ENCODE peak calls at places on chromosome 5, in eight cellular contexts. B, N, Y, R, M, X, P and C are unnamed samples.

GRCh38 chr5:172509405-172509781 is 55.1 kb upstream of the SH3PXD2B start:
- DNase-seq in B (no peak), N (no peak), Y (peak; percentile 23), R (peak; percentile 36), M (no peak), X (peak; percentile 6), P (no peak), C (no peak)

GRCh38 chr5:124274949-124275348 is 471.5 kb downstream of the ZNF608 start:
- DNase-seq in B (no peak), N (no peak), Y (no peak), R (no peak), M (no peak), X (no peak), P (no peak), C (no peak)

GRCh38 chr5:83354958-83355357 is 116.6 kb upstream of the VCAN start:
- DNase-seq in B (no peak), N (no peak), Y (peak; percentile 81), R (no peak), M (no peak), X (no peak), P (no peak), C (no peak)

GRCh38 chr5:125746936-125747335 is 676.3 kb upstream of the GRAMD2B start:
- DNase-seq in B (no peak), N (no peak), Y (no peak), R (no peak), M (no peak), X (no peak), P (no peak), C (no peak)

GRCh38 chr5:142322747-142323479 is 1.9 kb downstream of the SPRY4 start:
- DNase-seq in B (no peak), N (peak; percentile 76), Y (no peak), R (peak; percentile 44), M (no peak), X (no peak), P (no peak), C (no peak)

GRCh38 chr5:97046270-97046982 is 96.0 kb downstream of the LIX1 start:
- DNase-seq in B (no peak), N (no peak), Y (no peak), R (no peak), M (no peak), X (no peak), P (no peak), C (no peak)

GRCh38 chr5:56377573-56377972 is 144.4 kb upstream of the ANKRD55 start:
- DNase-seq in B (no peak), N (no peak), Y (no peak), R (no peak), M (no peak), X (no peak), P (no peak), C (no peak)

GRCh38 chr5:172768573-172769323 is 2.2 kb downstream of the DUSP1 start:
- DNase-seq in B (no peak), N (no peak), Y (no peak), R (no peak), M (no peak), X (no peak), P (no peak), C (peak; percentile 60)

GRCh38 chr5:119274024-119274766 is 81.6 kb upstream of the TNFAIP8 start:
- DNase-seq in B (no peak), N (peak; percentile 59), Y (peak; percentile 33), R (no peak), M (no peak), X (no peak), P (no peak), C (no peak)

GRCh38 chr5:13831236-13831810 is 113.2 kb downstream of the DNAH5 start:
- DNase-seq in B (no peak), N (no peak), Y (no peak), R (no peak), M (no peak), X (no peak), P (no peak), C (no peak)

GRCh38 chr5:91378683-91379601 is 4.2 kb downstream of the ARRDC3 start:
- DNase-seq in B (no peak), N (no peak), Y (no peak), R (no peak), M (no peak), X (no peak), P (no peak), C (no peak)

GRCh38 chr5:38373733-38374132 is 115.4 kb downstream of the EGFLAM start:
- DNase-seq in B (no peak), N (no peak), Y (no peak), R (no peak), M (no peak), X (no peak), P (no peak), C (no peak)

GRCh38 chr5:123350744-123351143 is 72.5 kb downstream of the CEP120 start:
- DNase-seq in B (no peak), N (no peak), Y (no peak), R (no peak), M (no peak), X (no peak), P (no peak), C (no peak)

GRCh38 chr5:16886366-16886736 is 49.7 kb downstream of the MYO10 start:
- DNase-seq in B (no peak), N (no peak), Y (no peak), R (no peak), M (no peak), X (no peak), P (no peak), C (no peak)

GRCh38 chr5:10663531-10664183 is 97.4 kb downstream of the DAP start:
- DNase-seq in B (no peak), N (no peak), Y (no peak), R (no peak), M (no peak), X (no peak), P (no peak), C (no peak)

GRCh38 chr5:172505840-172506638 is 51.7 kb upstream of the SH3PXD2B start:
- DNase-seq in B (no peak), N (no peak), Y (peak; percentile 13), R (no peak), M (no peak), X (peak; percentile 10), P (no peak), C (no peak)

GRCh38 chr5:114101153-114101552 is 260.7 kb upstream of the KCNN2 start:
- DNase-seq in B (no peak), N (no peak), Y (no peak), R (no peak), M (peak; percentile 70), X (no peak), P (no peak), C (peak; percentile 1)

GRCh38 chr5:76660360-76660759 is 37.2 kb upstream of the F2RL2 start:
- DNase-seq in B (no peak), N (no peak), Y (no peak), R (no peak), M (no peak), X (no peak), P (no peak), C (no peak)

GRCh38 chr5:135578685-135579341 is at the start of gene CXCL14:
- DNase-seq in B (peak; percentile 55), N (peak; percentile 92), Y (peak; percentile 83), R (no peak), M (peak; percentile 45), X (no peak), P (no peak), C (no peak)

GRCh38 chr5:120690621-120691407 is 226.7 kb downstream of the PRR16 start:
- DNase-seq in B (no peak), N (no peak), Y (no peak), R (no peak), M (no peak), X (no peak), P (no peak), C (no peak)

GRCh38 chr5:90747175-90747574 is 188.6 kb downstream of the ADGRV1 start:
- DNase-seq in B (no peak), N (no peak), Y (no peak), R (no peak), M (no peak), X (no peak), P (no peak), C (no peak)

GRCh38 chr5:181255836-181256578 is 4.9 kb downstream of the TRIM52 start:
- DNase-seq in B (no peak), N (no peak), Y (no peak), R (no peak), M (no peak), X (no peak), P (no peak), C (no peak)
- H3K27ac ChIP-seq in B (no peak overlapping the region), N (no peak overlapping the region), Y (no peak overlapping the region), R (no peak overlapping the region), M (no peak overlapping the region), X (no peak overlapping the region), P (no peak overlapping the region), C (no peak overlapping the region)

GRCh38 chr5:1107167-1108007 is 4.5 kb downstream of the SLC12A7 start:
- DNase-seq in B (no peak), N (no peak), Y (peak; percentile 55), R (no peak), M (no peak), X (no peak), P (no peak), C (no peak)

GRCh38 chr5:1108865-1109174 is 3.0 kb downstream of the SLC12A7 start:
- DNase-seq in B (no peak), N (no peak), Y (no peak), R (no peak), M (no peak), X (no peak), P (no peak), C (no peak)

GRCh38 chr5:1106385-1107166 is 5.3 kb downstream of the SLC12A7 start:
- DNase-seq in B (no peak), N (no peak), Y (no peak), R (no peak), M (no peak), X (no peak), P (no peak), C (no peak)

GRCh38 chr5:1109542-1110259 is 2.2 kb downstream of the SLC12A7 start:
- DNase-seq in B (no peak), N (no peak), Y (no peak), R (no peak), M (no peak), X (no peak), P (no peak), C (no peak)

GRCh38 chr5:1108008-1108864 is 3.6 kb downstream of the SLC12A7 start:
- DNase-seq in B (no peak), N (no peak), Y (no peak), R (no peak), M (no peak), X (no peak), P (no peak), C (no peak)
- H3K4me1 ChIP-seq in B (peaks cover 67% of the 10 kb centered on the region), N (peaks cover 37% of the 10 kb centered on the region), Y (peaks cover 12% of the 10 kb centered on the region), R (peaks cover 88% of the 10 kb centered on the region), M (peaks cover 14% of the 10 kb centered on the region), X (peaks cover 15% of the 10 kb centered on the region), P (peaks cover 73% of the 10 kb centered on the region), C (peaks cover 78% of the 10 kb centered on the region)

GRCh38 chr5:127849436-127849835 is 146.2 kb downstream of the CCDC192 start:
- DNase-seq in B (no peak), N (no peak), Y (no peak), R (no peak), M (no peak), X (no peak), P (no peak), C (no peak)
- H3K27ac ChIP-seq in B (no peak overlapping the region), N (no peak overlapping the region), Y (no peak overlapping the region), R (no peak overlapping the region), M (no peak overlapping the region), X (no peak overlapping the region), P (peak overlapping the region; percentile 0), C (no peak overlapping the region)

DNA sequence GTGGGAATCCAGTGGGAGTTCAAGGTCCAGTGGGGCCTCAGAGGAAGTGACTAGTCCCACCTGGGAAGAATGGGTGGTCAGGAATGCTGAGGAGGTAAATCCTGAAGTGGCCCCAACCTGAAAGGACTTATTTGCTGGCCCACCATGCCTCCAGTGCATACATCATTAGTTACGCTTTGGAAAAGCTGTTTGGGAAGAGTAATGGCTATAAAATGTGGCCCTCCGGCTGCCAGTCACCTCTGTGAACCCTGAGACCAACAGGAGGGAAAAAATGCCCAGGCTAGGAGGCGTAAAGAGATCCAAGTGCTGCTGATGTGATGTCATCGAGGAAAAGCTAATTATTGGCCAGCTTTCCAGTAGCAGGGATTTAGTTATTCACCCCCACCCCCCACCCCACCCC is 2.7 kb upstream of the SLC26A2 start:
- DNase-seq in B (no peak), N (no peak), Y (no peak), R (no peak), M (no peak), X (no peak), P (no peak), C (no peak)
- H3K4me1 ChIP-seq in B (peaks cover 24% of the 10 kb centered on the region), N (no peaks in the 10 kb centered on the region), Y (peaks cover 2% of the 10 kb centered on the region), R (peaks cover 22% of the 10 kb centered on the region), M (no peaks in the 10 kb centered on the region), X (peaks cover 5% of the 10 kb centered on the region), P (peaks cover 8% of the 10 kb centered on the region), C (peaks cover 20% of the 10 kb centered on the region)